ENCODE peak calls at places on chromosome 7, in five cellular contexts. S is prostate gland, B is uterus, M is heart left ventricle, K is IMR-90. Q is an unnamed sample.

GRCh38 chr7:42227931-42228591 is 8.9 kb downstream of the GLI3 start:
- DNase-seq in S (no peak), B (peak; percentile 43), M (no peak), K (peak; percentile 46), Q (no peak)

GRCh38 chr7:88480901-88481300 is 174.2 kb upstream of the STEAP4 start:
- DNase-seq in S (no peak), B (no peak), M (no peak), K (no peak), Q (no peak)

GRCh38 chr7:75662579-75663301 is 76.0 kb downstream of the HIP1 start:
- DNase-seq in S (no peak), B (no peak), M (no peak), K (no peak), Q (no peak)

GRCh38 chr7:25321424-25321823 is 93.1 kb upstream of the NPVF start:
- DNase-seq in S (no peak), B (no peak), M (no peak), K (no peak), Q (no peak)

GRCh38 chr7:108454674-108455523 is 1.3 kb downstream of the NRCAM start:
- DNase-seq in S (no peak), B (no peak), M (no peak), K (no peak), Q (no peak)

GRCh38 chr7:51456471-51457060 is 140.0 kb upstream of the COBL start:
- DNase-seq in S (no peak), B (no peak), M (no peak), K (no peak), Q (no peak)

GRCh38 chr7:142010952-142011548 is 15.4 kb downstream of the MGAM start:
- DNase-seq in S (no peak), B (no peak), M (no peak), K (no peak), Q (no peak)

GRCh38 chr7:7548407-7548806 is 12.7 kb upstream of the COL28A1 start:
- DNase-seq in S (no peak), B (no peak), M (no peak), K (no peak), Q (no peak)

GRCh38 chr7:95684037-95684436 is 87.7 kb upstream of the PDK4 start:
- DNase-seq in S (no peak), B (no peak), M (no peak), K (peak; percentile 30), Q (no peak)

GRCh38 chr7:28358423-28358868 is 53.9 kb upstream of the CREB5 start:
- DNase-seq in S (no peak), B (no peak), M (no peak), K (peak; percentile 99), Q (no peak)

GRCh38 chr7:128909605-128910568 is 622 bp downstream of the KCP start:
- DNase-seq in S (no peak), B (no peak), M (no peak), K (peak; percentile 23), Q (peak; percentile 48)

GRCh38 chr7:131948434-131949053 is 392.1 kb upstream of the PODXL start:
- DNase-seq in S (peak; percentile 34), B (no peak), M (peak; percentile 21), K (no peak), Q (no peak)

GRCh38 chr7:113086431-113086888 is at the start of gene GPR85:
- DNase-seq in S (peak; percentile 37), B (peak; percentile 31), M (peak; percentile 43), K (peak; percentile 73), Q (no peak)

GRCh38 chr7:66921396-66921917 is 432 bp downstream of the TMEM248 start:
- DNase-seq in S (peak; percentile 18), B (peak; percentile 31), M (peak; percentile 38), K (peak; percentile 52), Q (no peak)

GRCh38 chr7:140489021-140489349 is 9.7 kb upstream of the MKRN1 start:
- DNase-seq in S (no peak), B (no peak), M (no peak), K (no peak), Q (no peak)

GRCh38 chr7:103857435-103857834 is 132.0 kb downstream of the RELN start:
- DNase-seq in S (no peak), B (no peak), M (no peak), K (no peak), Q (no peak)

GRCh38 chr7:33706666-33707194 is 198.6 kb upstream of the BMPER start:
- DNase-seq in S (no peak), B (no peak), M (no peak), K (no peak), Q (no peak)

GRCh38 chr7:29194594-29195417 is at the start of gene CHN2:
- DNase-seq in S (peak; percentile 43), B (peak; percentile 39), M (peak; percentile 67), K (no peak), Q (peak; percentile 52)

GRCh38 chr7:21426958-21427860 is 674 bp upstream of the SP4 start:
- DNase-seq in S (peak; percentile 99), B (peak; percentile 98), M (peak; percentile 99), K (peak; percentile 97), Q (peak; percentile 98)

GRCh38 chr7:88789480-88790064 is 6.0 kb downstream of the TEX47 start:
- DNase-seq in S (no peak), B (no peak), M (no peak), K (peak; percentile 2), Q (no peak)

DNA sequence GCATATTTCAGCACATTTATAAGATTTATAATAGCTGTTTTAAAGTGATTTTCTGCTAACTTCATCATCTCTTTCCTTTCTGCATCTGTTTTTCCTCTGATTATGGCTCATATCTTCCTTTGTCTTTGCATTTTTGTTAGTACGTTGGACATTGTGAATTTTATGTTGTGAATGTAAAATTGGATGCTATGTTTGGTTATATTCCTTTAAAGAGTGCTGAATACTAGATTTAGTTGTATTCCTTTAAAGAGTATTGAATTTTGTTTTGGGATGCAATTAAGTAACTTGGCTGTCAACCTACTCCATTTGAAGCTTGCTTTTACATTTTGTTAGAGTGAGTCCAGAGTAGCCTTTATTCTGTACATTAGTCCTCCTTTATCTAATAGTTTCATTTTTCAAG is 81.2 kb downstream of the ZNF777 start:
- DNase-seq in S (no peak), B (no peak), M (no peak), K (no peak), Q (no peak)
- TF ChIP-seq POLR2A in S (no peak), B (no peak), M (no peak), K (no peak), Q (no peak)

DNA sequence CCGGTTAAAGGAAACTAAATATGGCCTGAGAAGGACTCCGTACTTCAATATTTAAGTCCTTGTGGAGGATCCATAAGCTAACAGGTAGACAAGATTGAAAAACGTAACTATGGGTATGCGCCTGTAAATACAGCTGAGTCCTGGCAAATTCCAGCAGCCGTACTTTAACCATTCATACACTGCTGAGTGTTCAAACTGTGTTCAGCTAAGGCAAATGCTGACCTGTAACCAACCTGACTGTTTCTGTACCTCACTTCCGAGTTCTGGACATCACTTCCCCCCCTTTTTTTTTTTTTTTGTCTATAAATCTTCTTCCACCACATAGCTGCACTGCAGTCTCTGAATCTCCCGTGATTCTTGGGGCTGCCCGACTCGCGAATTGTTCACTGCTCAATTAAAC is 69.1 kb downstream of the SRPK2 start:
- DNase-seq in S (no peak), B (no peak), M (no peak), K (no peak), Q (no peak)
- TF ChIP-seq POLR2A in S (no peak), B (no peak), M (no peak), K (no peak), Q (no peak)

GRCh38 chr7:100902638-100903037 is 7.0 kb upstream of the ACHE start:
- DNase-seq in S (no peak), B (no peak), M (no peak), K (no peak), Q (no peak)
- TF ChIP-seq POLR2A in S (no peak), B (no peak), M (no peak), K (no peak), Q (no peak)

GRCh38 chr7:150736864-150737263 is 354 bp upstream of the GIMAP5 start:
- DNase-seq in S (no peak), B (no peak), M (no peak), K (no peak), Q (no peak)

GRCh38 chr7:150739045-150739432 is 1.8 kb downstream of the GIMAP5 start:
- DNase-seq in S (no peak), B (no peak), M (no peak), K (no peak), Q (no peak)

GRCh38 chr7:150738092-150739044 is 1.1 kb downstream of the GIMAP5 start:
- DNase-seq in S (no peak), B (no peak), M (no peak), K (no peak), Q (no peak)

GRCh38 chr7:150735596-150736358 is 1.4 kb upstream of the GIMAP5 start:
- DNase-seq in S (no peak), B (no peak), M (no peak), K (no peak), Q (no peak)

GRCh38 chr7:150737265-150738055 is at the start of gene GIMAP5:
- DNase-seq in S (no peak), B (no peak), M (no peak), K (no peak), Q (no peak)
- TF ChIP-seq POLR2A in S (no peak), B (peak; percentile 51), M (no peak), K (no peak), Q (no peak)

Q was measured in breast epithelium.